ENCODE peak calls at places on chromosomes 6 and 20, in four cellular contexts. One of them, this sample, is unnamed.
A peak's percentile ranks its signal among the peaks of the same experiment; 100 is the strongest.

GRCh38 chr6:124963416-124964083 is 1.3 kb downstream of the RNF217 start:
- DNase-seq in GM23338: peak; percentile 52
- DNase-seq in HCT116: no peak
- DNase-seq in mesendoderm: peak; percentile 67
- DNase-seq in this sample: peak; percentile 52

GRCh38 chr20:59771506-59772372 is 161.7 kb downstream of the SYCP2 start:
- DNase-seq in GM23338: no peak
- DNase-seq in HCT116: no peak
- DNase-seq in mesendoderm: no peak
- DNase-seq in this sample: no peak

GRCh38 chr20:24337074-24337473 is 132.4 kb upstream of the SYNDIG1 start:
- DNase-seq in GM23338: no peak
- DNase-seq in HCT116: no peak
- DNase-seq in mesendoderm: no peak
- DNase-seq in this sample: no peak

GRCh38 chr20:24495266-24495665 is 25.8 kb downstream of the SYNDIG1 start:
- DNase-seq in GM23338: no peak
- DNase-seq in HCT116: no peak
- DNase-seq in mesendoderm: no peak
- DNase-seq in this sample: no peak

GRCh38 chr6:37059344-37060194 is 54.1 kb downstream of the FGD2 start:
- DNase-seq in GM23338: peak; percentile 94
- DNase-seq in HCT116: peak; percentile 96
- DNase-seq in mesendoderm: peak; percentile 98
- DNase-seq in this sample: peak; percentile 37

GRCh38 chr6:169167581-169168301 is 85.9 kb downstream of the THBS2 start:
- DNase-seq in GM23338: no peak
- DNase-seq in HCT116: peak; percentile 60
- DNase-seq in mesendoderm: no peak
- DNase-seq in this sample: peak; percentile 99

GRCh38 chr6:167550936-167551633 is 226.2 kb downstream of the TTLL2 start:
- DNase-seq in GM23338: no peak
- DNase-seq in HCT116: no peak
- DNase-seq in mesendoderm: no peak
- DNase-seq in this sample: no peak

GRCh38 chr6:148693882-148694484 is 52.8 kb upstream of the UST start:
- DNase-seq in GM23338: no peak
- DNase-seq in HCT116: no peak
- DNase-seq in mesendoderm: no peak
- DNase-seq in this sample: no peak

GRCh38 chr6:139711714-139712585 is 337.5 kb upstream of the CITED2 start:
- DNase-seq in GM23338: no peak
- DNase-seq in HCT116: no peak
- DNase-seq in mesendoderm: no peak
- DNase-seq in this sample: peak; percentile 50

GRCh38 chr6:116730513-116730912 is 35.0 kb downstream of the FAM162B start:
- DNase-seq in GM23338: no peak
- DNase-seq in HCT116: no peak
- DNase-seq in mesendoderm: no peak
- DNase-seq in this sample: no peak

GRCh38 chr6:158008894-158009891 is 27.5 kb downstream of the SYNJ2 start:
- DNase-seq in GM23338: no peak
- DNase-seq in HCT116: no peak
- DNase-seq in mesendoderm: no peak
- DNase-seq in this sample: no peak

DNA sequence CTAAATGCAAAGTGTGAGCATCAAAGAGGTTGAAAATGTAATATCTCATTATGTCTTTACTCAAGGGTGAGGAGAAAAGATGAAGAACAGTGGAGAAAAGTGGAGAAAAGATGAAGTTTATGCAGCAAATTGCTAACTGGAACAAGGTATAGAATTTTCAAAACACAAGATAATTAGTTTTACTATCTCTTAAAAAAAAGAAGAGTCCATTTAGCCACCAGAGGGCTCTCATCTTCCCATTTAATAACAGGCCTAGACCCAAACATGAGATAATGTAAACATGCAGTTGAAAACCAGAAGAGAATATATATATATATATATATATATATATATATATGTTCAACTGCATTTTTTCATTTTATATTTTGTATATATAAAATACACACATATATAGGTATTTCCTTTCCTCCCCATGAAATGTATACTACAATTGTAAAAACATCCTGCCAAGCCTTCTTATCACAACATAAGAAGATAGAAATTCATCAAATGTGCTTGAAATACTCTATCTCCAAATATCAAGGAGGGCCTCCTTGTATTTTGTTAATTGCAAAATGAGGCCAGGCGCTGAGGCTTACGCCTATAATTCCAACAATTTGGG is 78.4 kb downstream of the ADTRP start:
- DNase-seq in GM23338: peak; percentile 64
- DNase-seq in HCT116: peak; percentile 32
- DNase-seq in mesendoderm: peak; percentile 52
- DNase-seq in this sample: no peak
- H3K4me2 ChIP-seq in GM23338: no peak overlapping the region
- H3K4me2 ChIP-seq in HCT116: no peak overlapping the region
- H3K4me2 ChIP-seq in mesendoderm: no peak overlapping the region
- H3K4me2 ChIP-seq in this sample: no peak overlapping the region

DNA sequence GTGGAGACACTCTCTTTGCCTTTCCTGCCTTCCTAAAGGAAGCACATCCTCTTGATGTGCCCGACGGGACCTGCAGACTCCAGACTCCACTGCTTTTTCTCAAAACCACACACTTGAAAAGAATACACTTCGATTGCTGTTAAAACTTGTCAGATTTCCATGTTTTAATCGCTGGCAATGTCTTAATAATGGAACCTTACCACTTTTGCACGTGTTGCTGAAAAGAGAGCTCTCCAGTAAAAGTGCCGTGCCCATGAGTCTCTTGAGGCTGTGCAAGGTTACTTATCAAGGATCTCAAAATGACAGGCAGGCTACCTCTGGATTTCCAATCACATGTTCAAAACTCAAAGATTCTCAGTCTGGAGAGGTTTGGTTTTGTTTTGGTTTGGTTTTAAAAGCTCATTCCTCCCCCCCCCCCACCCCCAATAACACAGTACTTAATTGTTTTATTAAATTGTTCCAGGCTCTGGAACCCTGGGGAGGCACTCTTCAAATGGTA is 12.0 kb upstream of the TFAP2A start:
- DNase-seq in GM23338: no peak
- DNase-seq in HCT116: no peak
- DNase-seq in mesendoderm: no peak
- DNase-seq in this sample: no peak
- H3K4me2 ChIP-seq in GM23338: peak overlapping the region; percentile 79
- H3K4me2 ChIP-seq in HCT116: no peak overlapping the region
- H3K4me2 ChIP-seq in mesendoderm: peak overlapping the region; percentile 98
- H3K4me2 ChIP-seq in this sample: peak overlapping the region; percentile 78

DNA sequence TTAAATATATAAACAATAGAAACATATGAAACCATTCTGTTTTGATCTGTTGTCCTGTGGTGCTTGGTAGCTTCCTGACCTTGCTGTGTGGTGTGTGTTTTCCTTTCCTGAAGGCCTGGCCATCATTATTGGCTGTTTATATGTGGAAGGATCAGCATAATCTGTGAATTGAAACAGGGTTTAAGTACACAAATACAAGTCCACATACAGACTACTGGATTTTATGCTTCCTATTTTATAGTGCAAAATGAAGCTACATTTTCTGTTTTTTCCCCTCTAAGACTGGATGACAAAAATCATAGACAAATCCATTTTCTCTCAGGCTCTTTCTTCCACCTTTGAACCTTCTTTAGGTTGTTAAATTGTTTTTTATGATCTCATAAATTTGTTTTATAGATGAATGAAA is 2.5 kb downstream of the LIN28B start:
- DNase-seq in GM23338: no peak
- DNase-seq in HCT116: no peak
- DNase-seq in mesendoderm: peak; percentile 28
- DNase-seq in this sample: no peak
- H3K4me2 ChIP-seq in GM23338: peak overlapping the region; percentile 72
- H3K4me2 ChIP-seq in HCT116: peak overlapping the region; percentile 60
- H3K4me2 ChIP-seq in mesendoderm: no peak overlapping the region
- H3K4me2 ChIP-seq in this sample: peak overlapping the region; percentile 48

DNA sequence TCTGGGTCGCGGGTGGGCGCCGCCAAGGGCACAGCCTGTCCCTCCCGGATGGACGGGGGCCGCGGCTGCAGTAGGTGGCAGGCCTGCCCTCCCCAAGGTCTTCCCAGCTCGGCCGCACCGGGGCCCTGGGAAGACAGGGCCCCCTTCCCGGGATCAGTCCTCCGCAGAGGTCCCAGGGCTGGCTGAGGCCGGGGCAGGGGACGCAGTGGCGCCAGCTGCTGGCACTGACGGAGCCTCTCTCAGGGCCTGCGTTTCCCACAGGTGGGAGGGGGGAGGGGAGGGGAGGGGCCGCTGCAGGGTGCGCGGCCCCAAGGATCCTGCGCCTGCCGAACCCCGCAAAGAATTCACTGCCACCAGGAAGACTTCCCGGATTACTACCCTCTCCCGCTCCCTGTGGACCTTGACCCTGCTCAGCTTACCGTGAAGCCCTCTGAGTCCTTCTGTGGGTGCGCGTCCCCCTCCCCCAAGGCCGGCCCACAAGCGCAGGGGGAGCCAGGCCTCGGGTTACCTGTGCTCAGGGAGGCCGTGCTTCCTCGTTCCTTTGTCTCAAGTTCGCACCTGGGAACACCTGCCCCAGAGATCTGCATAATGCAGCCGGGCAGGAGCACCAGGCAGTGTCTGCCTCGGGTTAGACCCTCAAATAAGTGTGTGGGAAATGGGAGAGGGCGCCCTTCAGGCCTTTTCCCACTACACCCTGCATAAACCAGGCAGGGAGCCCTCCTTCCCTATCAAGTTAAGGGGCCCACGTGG is 5.1 kb downstream of the LZTS3 start:
- DNase-seq in GM23338: peak; percentile 91
- DNase-seq in HCT116: no peak
- DNase-seq in mesendoderm: peak; percentile 65
- DNase-seq in this sample: peak; percentile 54
- H3K4me2 ChIP-seq in GM23338: peak overlapping the region; percentile 84
- H3K4me2 ChIP-seq in HCT116: no peak overlapping the region
- H3K4me2 ChIP-seq in mesendoderm: peak overlapping the region; percentile 89
- H3K4me2 ChIP-seq in this sample: peak overlapping the region; percentile 83

This sample was measured in trophoblast cell.